ENCODE peak calls at places on chromosomes 16 and 17, in five cellular contexts. One of them, this sample, is unnamed. For H3K4me1, the result is how much of the 10 kb centered on the place peaks cover.

GRCh38 chr16:80350066-80350465 is 190.7 kb upstream of the DYNLRB2 start:
- DNase-seq in upper lobe of left lung: no peak
- DNase-seq in ascending aorta: no peak
- DNase-seq in spleen: no peak
- DNase-seq in mammary epithelial cell: no peak
- DNase-seq in this sample: no peak

GRCh38 chr16:12021578-12022265 is 45.2 kb downstream of the SNX29 start:
- DNase-seq in upper lobe of left lung: no peak
- DNase-seq in ascending aorta: no peak
- DNase-seq in spleen: no peak
- DNase-seq in mammary epithelial cell: no peak
- DNase-seq in this sample: no peak

GRCh38 chr17:21165922-21166598 is 39.3 kb downstream of the DHRS7B start:
- DNase-seq in upper lobe of left lung: no peak
- DNase-seq in ascending aorta: no peak
- DNase-seq in spleen: no peak
- DNase-seq in mammary epithelial cell: no peak
- DNase-seq in this sample: no peak

GRCh38 chr16:60776311-60776710 is 1259.9 kb downstream of the CDH8 start:
- DNase-seq in upper lobe of left lung: no peak
- DNase-seq in ascending aorta: no peak
- DNase-seq in spleen: no peak
- DNase-seq in mammary epithelial cell: no peak
- DNase-seq in this sample: no peak

GRCh38 chr17:35372846-35373531 is 432 bp downstream of the SLFN11 start:
- DNase-seq in upper lobe of left lung: peak
- DNase-seq in ascending aorta: no peak
- DNase-seq in spleen: peak
- DNase-seq in mammary epithelial cell: no peak
- DNase-seq in this sample: peak

GRCh38 chr16:74999208-74999682 is 421 bp downstream of the ZNRF1 start:
- DNase-seq in upper lobe of left lung: peak
- DNase-seq in ascending aorta: no peak
- DNase-seq in spleen: peak
- DNase-seq in mammary epithelial cell: no peak
- DNase-seq in this sample: peak

GRCh38 chr16:7083086-7083485 is 249.6 kb upstream of the RBFOX1 start:
- DNase-seq in upper lobe of left lung: no peak
- DNase-seq in ascending aorta: no peak
- DNase-seq in spleen: no peak
- DNase-seq in mammary epithelial cell: no peak
- DNase-seq in this sample: no peak

GRCh38 chr16:70608516-70608915 is 37.8 kb upstream of the IL34 start:
- DNase-seq in upper lobe of left lung: peak
- DNase-seq in ascending aorta: no peak
- DNase-seq in spleen: peak
- DNase-seq in mammary epithelial cell: peak
- DNase-seq in this sample: no peak

GRCh38 chr17:68207651-68208253 is 40.1 kb upstream of the AMZ2 start:
- DNase-seq in upper lobe of left lung: peak
- DNase-seq in ascending aorta: no peak
- DNase-seq in spleen: peak
- DNase-seq in mammary epithelial cell: no peak
- DNase-seq in this sample: no peak

GRCh38 chr17:55728833-55729232 is 6.2 kb upstream of the TMEM100 start:
- DNase-seq in upper lobe of left lung: no peak
- DNase-seq in ascending aorta: no peak
- DNase-seq in spleen: no peak
- DNase-seq in mammary epithelial cell: no peak
- DNase-seq in this sample: no peak

GRCh38 chr16:85420501-85421337 is 192.4 kb upstream of the GSE1 start:
- DNase-seq in upper lobe of left lung: peak
- DNase-seq in ascending aorta: no peak
- DNase-seq in spleen: peak
- DNase-seq in mammary epithelial cell: peak
- DNase-seq in this sample: peak

GRCh38 chr16:89115216-89115949 is 21.7 kb downstream of the ACSF3 start:
- DNase-seq in upper lobe of left lung: peak
- DNase-seq in ascending aorta: peak
- DNase-seq in spleen: peak
- DNase-seq in mammary epithelial cell: peak
- DNase-seq in this sample: peak

GRCh38 chr17:56319531-56319930 is 166.3 kb downstream of the ANKFN1 start:
- DNase-seq in upper lobe of left lung: no peak
- DNase-seq in ascending aorta: no peak
- DNase-seq in spleen: no peak
- DNase-seq in mammary epithelial cell: peak
- DNase-seq in this sample: no peak

GRCh38 chr16:28146536-28146935 is 65.2 kb downstream of the XPO6 start:
- DNase-seq in upper lobe of left lung: no peak
- DNase-seq in ascending aorta: no peak
- DNase-seq in spleen: no peak
- DNase-seq in mammary epithelial cell: no peak
- DNase-seq in this sample: no peak

GRCh38 chr17:15398291-15398690 is 56.9 kb upstream of the TEKT3 start:
- DNase-seq in upper lobe of left lung: no peak
- DNase-seq in ascending aorta: no peak
- DNase-seq in spleen: no peak
- DNase-seq in mammary epithelial cell: peak
- DNase-seq in this sample: no peak

GRCh38 chr17:11986939-11987329 is 10.3 kb downstream of the ZNF18 start:
- DNase-seq in upper lobe of left lung: no peak
- DNase-seq in ascending aorta: no peak
- DNase-seq in spleen: no peak
- DNase-seq in mammary epithelial cell: peak
- DNase-seq in this sample: no peak

GRCh38 chr16:58494981-58495860 is 4.7 kb upstream of the NDRG4 start:
- DNase-seq in upper lobe of left lung: no peak
- DNase-seq in ascending aorta: peak
- DNase-seq in spleen: peak
- DNase-seq in mammary epithelial cell: peak
- DNase-seq in this sample: peak

GRCh38 chr16:23527961-23528634 is 17.8 kb upstream of the GGA2 start:
- DNase-seq in upper lobe of left lung: no peak
- DNase-seq in ascending aorta: no peak
- DNase-seq in spleen: no peak
- DNase-seq in mammary epithelial cell: no peak
- DNase-seq in this sample: no peak

GRCh38 chr17:80026359-80027042 is 9.2 kb downstream of the TBC1D16 start:
- DNase-seq in upper lobe of left lung: no peak
- DNase-seq in ascending aorta: no peak
- DNase-seq in spleen: no peak
- DNase-seq in mammary epithelial cell: no peak
- DNase-seq in this sample: no peak

GRCh38 chr17:55564077-55564476 is 52.8 kb upstream of the SMIM36 start:
- DNase-seq in upper lobe of left lung: no peak
- DNase-seq in ascending aorta: no peak
- DNase-seq in spleen: no peak
- DNase-seq in mammary epithelial cell: no peak
- DNase-seq in this sample: no peak

GRCh38 chr17:49914096-49914490 is 54.9 kb upstream of the DLX4 start:
- DNase-seq in upper lobe of left lung: no peak
- DNase-seq in ascending aorta: no peak
- DNase-seq in spleen: no peak
- DNase-seq in mammary epithelial cell: no peak
- DNase-seq in this sample: no peak

GRCh38 chr17:50322271-50322670 is 23.7 kb upstream of the XYLT2 start:
- DNase-seq in upper lobe of left lung: no peak
- DNase-seq in ascending aorta: no peak
- DNase-seq in spleen: no peak
- DNase-seq in mammary epithelial cell: no peak
- DNase-seq in this sample: no peak

GRCh38 chr17:40244255-40244654 is 25.2 kb downstream of the WIPF2 start:
- DNase-seq in upper lobe of left lung: no peak
- DNase-seq in ascending aorta: no peak
- DNase-seq in spleen: no peak
- DNase-seq in mammary epithelial cell: no peak
- DNase-seq in this sample: no peak

GRCh38 chr16:68073902-68074760 is 11.0 kb upstream of the NFATC3 start:
- DNase-seq in upper lobe of left lung: no peak
- DNase-seq in ascending aorta: no peak
- DNase-seq in spleen: no peak
- DNase-seq in mammary epithelial cell: no peak
- DNase-seq in this sample: no peak

GRCh38 chr17:50307654-50308053 is 33.4 kb downstream of the TMEM92 start:
- DNase-seq in upper lobe of left lung: no peak
- DNase-seq in ascending aorta: no peak
- DNase-seq in spleen: no peak
- DNase-seq in mammary epithelial cell: no peak
- DNase-seq in this sample: no peak

GRCh38 chr16:57706717-57707116 is 12.1 kb downstream of the DRC7 start:
- DNase-seq in upper lobe of left lung: no peak
- DNase-seq in ascending aorta: no peak
- DNase-seq in spleen: no peak
- DNase-seq in mammary epithelial cell: no peak
- DNase-seq in this sample: no peak

GRCh38 chr17:823501-823902 is 41.3 kb downstream of the MRM3 start:
- DNase-seq in upper lobe of left lung: no peak
- DNase-seq in ascending aorta: no peak
- DNase-seq in spleen: no peak
- DNase-seq in mammary epithelial cell: no peak
- DNase-seq in this sample: no peak

GRCh38 chr17:15239471-15239870 is 25.7 kb downstream of the PMP22 start:
- DNase-seq in upper lobe of left lung: peak
- DNase-seq in ascending aorta: no peak
- DNase-seq in spleen: peak
- DNase-seq in mammary epithelial cell: no peak
- DNase-seq in this sample: no peak

GRCh38 chr17:15431766-15432165 is 35.7 kb downstream of the CDRT4 start:
- DNase-seq in upper lobe of left lung: no peak
- DNase-seq in ascending aorta: no peak
- DNase-seq in spleen: no peak
- DNase-seq in mammary epithelial cell: no peak
- DNase-seq in this sample: no peak

GRCh38 chr16:11100239-11100750 is 155.7 kb downstream of the SOCS1 start:
- DNase-seq in upper lobe of left lung: no peak
- DNase-seq in ascending aorta: peak
- DNase-seq in spleen: no peak
- DNase-seq in mammary epithelial cell: no peak
- DNase-seq in this sample: no peak

DNA sequence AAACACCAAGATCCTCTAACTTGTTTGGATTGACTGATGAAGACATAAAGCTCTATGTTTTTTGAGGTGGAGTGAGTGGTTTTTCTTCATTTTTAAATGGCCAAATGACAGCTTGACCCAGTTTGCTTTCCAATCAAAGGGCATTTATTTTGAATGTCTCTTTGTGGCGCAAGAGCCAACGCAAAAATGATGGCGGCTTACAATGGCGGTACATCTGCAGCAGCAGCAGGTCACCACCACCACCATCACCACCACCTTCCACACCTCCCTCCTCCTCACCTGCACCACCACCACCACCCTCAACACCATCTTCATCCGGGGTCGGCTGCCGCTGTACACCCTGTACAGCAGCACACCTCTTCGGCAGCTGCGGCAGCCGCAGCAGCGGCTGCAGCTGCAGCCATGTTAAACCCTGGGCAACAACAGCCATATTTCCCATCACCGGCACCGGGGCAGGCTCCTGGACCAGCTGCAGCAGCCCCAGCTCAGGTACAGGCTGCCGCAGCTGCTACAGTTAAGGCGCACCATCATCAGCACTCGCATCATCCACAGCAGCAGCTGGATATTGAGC is 329 bp downstream of the NLK start:
- DNase-seq in upper lobe of left lung: peak
- DNase-seq in ascending aorta: no peak
- DNase-seq in spleen: peak
- DNase-seq in mammary epithelial cell: no peak
- DNase-seq in this sample: no peak
- H3K27ac ChIP-seq in upper lobe of left lung: peak
- H3K27ac ChIP-seq in ascending aorta: no peak
- H3K27ac ChIP-seq in spleen: peak
- H3K27ac ChIP-seq in mammary epithelial cell: no peak
- H3K27ac ChIP-seq in this sample: no peak

GRCh38 chr17:17554266-17554665 is 37.2 kb downstream of the PEMT start:
- DNase-seq in upper lobe of left lung: peak
- DNase-seq in ascending aorta: no peak
- DNase-seq in spleen: no peak
- DNase-seq in mammary epithelial cell: no peak
- DNase-seq in this sample: no peak

GRCh38 chr17:17551361-17551760 is 40.1 kb downstream of the PEMT start:
- DNase-seq in upper lobe of left lung: peak
- DNase-seq in ascending aorta: no peak
- DNase-seq in spleen: no peak
- DNase-seq in mammary epithelial cell: no peak
- DNase-seq in this sample: no peak

GRCh38 chr17:17555151-17555550 is 36.4 kb downstream of the PEMT start:
- DNase-seq in upper lobe of left lung: peak
- DNase-seq in ascending aorta: no peak
- DNase-seq in spleen: no peak
- DNase-seq in mammary epithelial cell: no peak
- DNase-seq in this sample: no peak

GRCh38 chr17:17552351-17553216 is 38.9 kb downstream of the PEMT start:
- DNase-seq in upper lobe of left lung: peak
- DNase-seq in ascending aorta: no peak
- DNase-seq in spleen: no peak
- DNase-seq in mammary epithelial cell: no peak
- DNase-seq in this sample: no peak

GRCh38 chr17:17553217-17554195 is 38.0 kb downstream of the PEMT start:
- DNase-seq in upper lobe of left lung: peak
- DNase-seq in ascending aorta: no peak
- DNase-seq in spleen: no peak
- DNase-seq in mammary epithelial cell: no peak
- DNase-seq in this sample: no peak
- H3K4me1 ChIP-seq in upper lobe of left lung: under half
- H3K4me1 ChIP-seq in ascending aorta: under half
- H3K4me1 ChIP-seq in spleen: under half
- H3K4me1 ChIP-seq in mammary epithelial cell: under half
- H3K4me1 ChIP-seq in this sample: under half

DNA sequence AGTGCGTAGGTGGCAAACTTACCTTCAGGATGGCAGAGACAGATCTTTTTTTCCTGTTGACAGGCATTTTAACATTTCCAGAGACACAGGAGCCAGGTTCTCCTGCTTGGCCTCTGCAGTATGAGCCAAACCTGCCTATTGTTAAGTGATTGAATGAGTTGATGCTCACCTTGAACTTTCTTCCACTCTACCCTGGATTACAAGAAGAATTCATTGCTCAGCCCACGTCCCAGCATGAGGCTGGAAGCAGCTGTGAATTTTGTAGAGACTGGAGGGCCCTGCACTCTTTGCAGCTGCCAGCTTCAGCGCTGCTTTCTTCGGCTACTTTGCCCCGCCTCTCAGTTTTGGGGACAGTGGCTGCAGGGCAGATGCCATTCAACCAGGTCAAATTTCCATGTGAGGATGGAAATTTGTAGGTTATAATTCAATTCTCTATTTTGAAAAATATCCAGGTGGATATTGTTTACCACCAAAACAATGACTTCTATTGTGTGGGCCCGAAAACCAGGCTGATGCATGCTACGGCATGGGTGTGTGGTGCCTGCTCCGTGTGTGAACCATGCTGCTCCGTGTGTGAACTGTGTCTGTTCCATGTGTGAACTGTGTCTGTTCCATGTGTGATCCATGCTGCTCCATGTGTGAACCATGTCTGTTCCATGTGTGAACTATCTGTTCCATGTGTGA is 75.2 kb upstream of the METTL9 start:
- DNase-seq in upper lobe of left lung: no peak
- DNase-seq in ascending aorta: no peak
- DNase-seq in spleen: peak
- DNase-seq in mammary epithelial cell: no peak
- DNase-seq in this sample: no peak
- H3K27ac ChIP-seq in upper lobe of left lung: no peak
- H3K27ac ChIP-seq in ascending aorta: no peak
- H3K27ac ChIP-seq in spleen: no peak
- H3K27ac ChIP-seq in mammary epithelial cell: no peak
- H3K27ac ChIP-seq in this sample: no peak

GRCh38 chr16:17468611-17469010 is 2.1 kb downstream of the XYLT1 start:
- DNase-seq in upper lobe of left lung: no peak
- DNase-seq in ascending aorta: no peak
- DNase-seq in spleen: peak
- DNase-seq in mammary epithelial cell: no peak
- DNase-seq in this sample: no peak
- H3K4me1 ChIP-seq in upper lobe of left lung: under half
- H3K4me1 ChIP-seq in ascending aorta: under half
- H3K4me1 ChIP-seq in spleen: under half
- H3K4me1 ChIP-seq in mammary epithelial cell: under half
- H3K4me1 ChIP-seq in this sample: under half